ENCODE peak calls at places on chromosomes 6 and 20, in seven cellular contexts. U is lower lobe of right lung; Z is gastrocnemius medialis; C is GM12865; J is breast epithelium; B is ovary; R is CD8-positive, alpha-beta T cell. V is an unnamed sample.

GRCh38 chr6:116945809-116946208 is 68.8 kb downstream of the RFX6 start:
- DNase-seq in J (no peak), R (no peak), B (no peak), Z (no peak), C (no peak), U (no peak), V (peak; percentile 10)

GRCh38 chr6:7954477-7955200 is 44.1 kb upstream of the TXNDC5 start:
- DNase-seq in B (no peak), J (no peak), U (no peak), R (no peak), C (no peak), Z (no peak), V (no peak)

GRCh38 chr20:63488331-63489251 is 10.3 kb downstream of the EEF1A2 start:
- DNase-seq in J (no peak), C (no peak), Z (no peak), U (no peak), R (no peak), B (no peak), V (no peak)

GRCh38 chr20:49349678-49350077 is 71.8 kb upstream of the ZNFX1 start:
- DNase-seq in J (no peak), R (no peak), B (no peak), C (no peak), Z (peak; percentile 60), U (no peak), V (no peak)

GRCh38 chr6:115613488-115613887 is 447.2 kb downstream of the FRK start:
- DNase-seq in U (no peak), R (no peak), C (no peak), J (no peak), B (no peak), Z (no peak), V (peak; percentile 31)

GRCh38 chr6:148523551-148523950 is 180.9 kb downstream of the SASH1 start:
- DNase-seq in J (no peak), C (no peak), B (no peak), Z (no peak), U (no peak), R (no peak), V (no peak)

GRCh38 chr20:63495771-63496403 is 3.0 kb downstream of the EEF1A2 start:
- DNase-seq in B (peak; percentile 56), C (peak; percentile 62), U (peak; percentile 83), R (peak; percentile 85), Z (no peak), J (no peak), V (peak; percentile 44)

GRCh38 chr6:39778581-39779270 is 13.4 kb upstream of the DAAM2 start:
- DNase-seq in J (no peak), R (no peak), C (no peak), U (no peak), B (no peak), Z (no peak), V (no peak)

GRCh38 chr6:47698342-47698787 is at the start of gene ADGRF4:
- DNase-seq in C (peak; percentile 13), U (no peak), B (no peak), J (no peak), Z (no peak), R (no peak), V (peak; percentile 91)

GRCh38 chr6:134138226-134138975 is 86.0 kb upstream of the SLC2A12 start:
- DNase-seq in C (no peak), Z (no peak), U (no peak), B (no peak), R (no peak), J (no peak), V (peak; percentile 53)

GRCh38 chr20:54475334-54476287 is at the start of gene DOK5:
- DNase-seq in Z (peak; percentile 15), C (no peak), U (peak; percentile 42), B (no peak), J (no peak), R (no peak), V (peak; percentile 15)

GRCh38 chr20:1212607-1213396 is 9.5 kb downstream of the C20orf202 start:
- DNase-seq in U (peak; percentile 76), Z (peak; percentile 41), R (peak; percentile 67), B (peak; percentile 39), J (peak; percentile 38), C (peak; percentile 64), V (peak; percentile 84)

GRCh38 chr6:28947067-28947765 is 23.4 kb upstream of the TRIM27 start:
- DNase-seq in U (no peak), C (no peak), Z (no peak), R (no peak), B (no peak), J (no peak), V (no peak)

GRCh38 chr6:120211955-120212792 is 862.6 kb upstream of the MAN1A1 start:
- DNase-seq in B (no peak), C (no peak), J (no peak), Z (no peak), R (no peak), U (no peak), V (peak; percentile 2)

GRCh38 chr6:117440558-117441525 is 15.1 kb upstream of the ROS1 start:
- DNase-seq in R (no peak), B (no peak), C (no peak), Z (no peak), J (no peak), U (no peak), V (peak; percentile 84)

GRCh38 chr6:40907198-40907701 is 131.8 kb downstream of the UNC5CL start:
- DNase-seq in C (no peak), B (no peak), R (no peak), J (peak; percentile 79), Z (no peak), U (no peak), V (no peak)

GRCh38 chr20:24994470-24995368 is 2.2 kb upstream of the APMAP start:
- DNase-seq in C (peak; percentile 84), B (peak; percentile 71), J (peak; percentile 72), U (peak; percentile 68), Z (peak; percentile 60), R (peak; percentile 90), V (peak; percentile 82)

GRCh38 chr20:3340443-3340842 is 67.0 kb downstream of the DNAAF9 start:
- DNase-seq in B (peak; percentile 16), Z (peak; percentile 36), U (peak; percentile 88), C (no peak), J (no peak), R (no peak), V (no peak)

GRCh38 chr6:12903246-12903645 is 186.7 kb downstream of the PHACTR1 start:
- DNase-seq in Z (no peak), B (no peak), J (no peak), R (no peak), C (no peak), U (no peak), V (peak; percentile 1)

GRCh38 chr20:57389695-57390603 is 1.2 kb upstream of the RBM38 start:
- DNase-seq in R (peak; percentile 64), Z (no peak), J (no peak), U (peak; percentile 57), C (peak; percentile 83), B (peak; percentile 73), V (peak; percentile 36)

GRCh38 chr6:129603731-129604130 is 106.2 kb downstream of the ARHGAP18 start:
- DNase-seq in J (no peak), B (no peak), C (no peak), U (no peak), R (no peak), Z (no peak), V (no peak)

GRCh38 chr6:129599467-129599866 is 110.5 kb downstream of the ARHGAP18 start:
- DNase-seq in B (no peak), C (no peak), U (no peak), Z (no peak), J (no peak), R (no peak), V (no peak)

GRCh38 chr6:129598244-129599187 is 111.5 kb downstream of the ARHGAP18 start:
- DNase-seq in C (peak; percentile 84), Z (no peak), J (no peak), R (peak; percentile 9), B (no peak), U (no peak), V (peak; percentile 91)

GRCh38 chr6:129604321-129604720 is 105.7 kb downstream of the ARHGAP18 start:
- DNase-seq in J (no peak), Z (no peak), R (no peak), U (no peak), C (no peak), B (no peak), V (no peak)

DNA sequence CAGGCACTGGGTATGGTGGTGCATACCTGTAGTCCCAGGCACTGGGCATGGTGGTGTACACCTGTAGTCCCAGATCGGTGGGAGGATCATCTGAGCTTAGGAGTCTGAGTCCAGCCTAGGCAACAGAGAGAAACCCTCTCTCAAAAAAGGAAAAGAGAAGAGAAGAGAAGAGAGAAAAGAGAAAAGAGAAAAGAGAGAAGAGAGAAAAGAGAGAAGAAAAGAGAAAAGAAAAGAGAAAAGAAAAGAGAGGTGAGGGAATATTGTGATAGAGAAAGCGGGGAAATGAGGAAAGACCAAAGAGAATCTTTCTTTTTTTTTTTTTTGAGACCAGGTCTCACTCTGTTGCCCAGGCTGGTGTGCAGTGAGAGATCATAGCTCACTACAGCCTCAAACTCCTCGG is 108.7 kb downstream of the ARHGAP18 start:
- DNase-seq in R (no peak), B (no peak), U (no peak), J (no peak), C (no peak), Z (no peak), V (no peak)
- TF ChIP-seq CTCF in R (no peak), B (no peak), U (no peak), J (no peak), C (no peak), Z (no peak), V (no peak)

GRCh38 chr6:109686566-109686965 is 4.4 kb downstream of the AK9 start:
- DNase-seq in R (no peak), Z (no peak), B (no peak), U (no peak), J (no peak), C (no peak), V (peak; percentile 39)

GRCh38 chr6:109693128-109693527 is 2.0 kb downstream of the FIG4 start:
- DNase-seq in U (no peak), C (peak; percentile 43), B (no peak), R (no peak), J (no peak), Z (no peak), V (no peak)

GRCh38 chr6:109687271-109687721 is 3.7 kb downstream of the AK9 start:
- DNase-seq in J (no peak), B (no peak), U (peak; percentile 45), Z (no peak), C (no peak), R (no peak), V (peak; percentile 91)

GRCh38 chr6:109690740-109691687 is at the start of the genes AK9 and FIG4:
- DNase-seq in B (peak; percentile 87), C (peak; percentile 92), J (peak; percentile 91), U (peak; percentile 96), Z (peak; percentile 88), R (peak; percentile 87), V (peak; percentile 94)

GRCh38 chr6:109690373-109690739 is 646 bp downstream of the AK9 start:
- DNase-seq in R (peak; percentile 64), B (peak; percentile 26), U (peak; percentile 84), Z (peak; percentile 22), C (peak; percentile 58), J (peak; percentile 28), V (no peak)
- H3K4me3 ChIP-seq in R (peak overlapping the region; percentile 85), B (peak overlapping the region; percentile 60), U (peak overlapping the region; percentile 87), Z (peak overlapping the region; percentile 99), C (peak overlapping the region; percentile 100), J (peak overlapping the region; percentile 89), V (peak overlapping the region; percentile 80)

GRCh38 chr6:33000053-33000452 is 9.3 kb downstream of the HLA-DOA start:
- DNase-seq in U (no peak), B (no peak), J (no peak), C (peak; percentile 66), Z (no peak), R (no peak), V (peak; percentile 56)
- TF ChIP-seq CTCF in U (no peak), B (no peak), J (no peak), C (peak; percentile 39), Z (no peak), R (no peak), V (peak; percentile 47)

GRCh38 chr6:153150767-153151440 is 19.8 kb upstream of the RGS17 start:
- DNase-seq in Z (no peak), J (no peak), U (no peak), B (no peak), C (no peak), R (no peak), V (no peak)
- H3K4me3 ChIP-seq in Z (peak overlapping the region; percentile 15), J (no peak overlapping the region), U (no peak overlapping the region), B (no peak overlapping the region), C (no peak overlapping the region), R (no peak overlapping the region), V (no peak overlapping the region)